ENCODE peak calls at places on chromosomes 4 and X, in ten cellular contexts. M is HCT116, G is Peyer's patch, X is lower lobe of right lung, F is psoas muscle, D is A549, T is fibroblast of lung, J is suprapubic skin, L is heart right ventricle, N is H9. I is an unnamed sample.

GRCh38 chrX:14529288-14529989 is at the start of gene GLRA2:
- DNase-seq in G (peak; percentile 50), F (no peak), N (peak; percentile 49), T (peak; percentile 24), J (no peak), M (no peak), X (no peak), L (no peak), D (peak; percentile 1), I (no peak)

GRCh38 chr4:4673070-4673469 is 131.2 kb upstream of the STX18 start:
- DNase-seq in F (no peak), T (peak; percentile 56), J (no peak), N (peak; percentile 97), G (peak; percentile 52), X (no peak), D (peak; percentile 86), M (peak; percentile 95), L (no peak), I (peak; percentile 31)

GRCh38 chr4:166280642-166281041 is 407.6 kb downstream of the TLL1 start:
- DNase-seq in X (no peak), J (no peak), N (no peak), T (no peak), M (no peak), L (no peak), G (no peak), D (no peak), F (no peak), I (no peak)

GRCh38 chr4:139559095-139559490 is 3.1 kb upstream of the SETD7 start:
- DNase-seq in N (no peak), X (no peak), D (no peak), F (no peak), L (no peak), T (no peak), M (no peak), G (no peak), J (no peak), I (no peak)

GRCh38 chr4:84920591-84920990 is 45.9 kb downstream of the WDFY3 start:
- DNase-seq in N (no peak), L (no peak), G (no peak), T (peak; percentile 88), F (no peak), M (no peak), D (no peak), J (no peak), X (no peak), I (no peak)

GRCh38 chr4:36041340-36041739 is 203.0 kb downstream of the ARAP2 start:
- DNase-seq in J (no peak), F (no peak), L (no peak), T (no peak), N (no peak), D (no peak), X (no peak), G (no peak), M (no peak), I (no peak)

GRCh38 chrX:150512426-150512825 is 56.0 kb upstream of the MTM1 start:
- DNase-seq in L (no peak), N (no peak), X (no peak), F (no peak), D (no peak), T (no peak), G (no peak), J (no peak), M (no peak), I (no peak)

GRCh38 chr4:153645183-153645582 is 38.9 kb upstream of the TLR2 start:
- DNase-seq in N (no peak), T (no peak), F (no peak), D (no peak), G (no peak), J (no peak), X (no peak), M (no peak), L (no peak), I (no peak)

GRCh38 chr4:174865418-174865985 is 36.5 kb upstream of the GLRA3 start:
- DNase-seq in M (no peak), G (no peak), D (no peak), F (no peak), T (no peak), X (no peak), L (no peak), N (no peak), J (no peak), I (no peak)

GRCh38 chrX:63661676-63662075 is 123.3 kb downstream of the ARHGEF9 start:
- DNase-seq in L (no peak), G (no peak), N (no peak), T (peak; percentile 10), D (no peak), F (no peak), J (no peak), X (no peak), M (no peak), I (no peak)

GRCh38 chrX:1392376-1393130 is 640 bp upstream of the SLC25A6 start:
- DNase-seq in F (no peak), X (no peak), M (no peak), N (peak; percentile 74), J (no peak), D (peak; percentile 83), L (peak; percentile 75), G (peak; percentile 74), T (peak; percentile 76), I (peak; percentile 62)

GRCh38 chr4:15040916-15041463 is 38.7 kb downstream of the CPEB2 start:
- DNase-seq in M (no peak), N (no peak), T (peak; percentile 32), G (no peak), J (no peak), X (no peak), D (no peak), F (no peak), L (no peak), I (no peak)

GRCh38 chr4:8348071-8348470 is 78.5 kb downstream of the HTRA3 start:
- DNase-seq in L (no peak), X (no peak), T (no peak), N (no peak), J (peak; percentile 77), M (no peak), G (peak; percentile 17), F (no peak), D (no peak), I (no peak)

GRCh38 chr4:45347056-45347455 is 620.7 kb upstream of the GNPDA2 start:
- DNase-seq in D (no peak), M (no peak), N (no peak), F (no peak), G (no peak), T (no peak), J (no peak), L (no peak), X (no peak), I (no peak)

GRCh38 chr4:135120190-135120589 is 918.6 kb upstream of the PABPC4L start:
- DNase-seq in L (no peak), T (peak; percentile 78), G (no peak), N (no peak), D (no peak), X (no peak), M (no peak), F (no peak), J (no peak), I (no peak)

GRCh38 chr4:143477487-143477886 is 36.0 kb upstream of the SMARCA5 start:
- DNase-seq in F (no peak), X (no peak), J (no peak), M (no peak), T (no peak), L (no peak), G (no peak), D (no peak), N (no peak), I (no peak)

GRCh38 chr4:83599183-83599582 is 63.3 kb downstream of the GPAT3 start:
- DNase-seq in G (no peak), L (no peak), M (peak; percentile 23), X (no peak), D (peak; percentile 46), F (no peak), N (no peak), T (peak; percentile 72), J (no peak), I (no peak)

GRCh38 chr4:74039065-74039763 is 725 bp upstream of the CXCL3 start:
- DNase-seq in J (no peak), L (no peak), T (peak; percentile 39), M (no peak), F (no peak), X (no peak), G (no peak), D (no peak), N (no peak), I (no peak)

GRCh38 chr4:6320663-6321062 is 51.0 kb downstream of the WFS1 start:
- DNase-seq in G (no peak), F (no peak), D (no peak), X (no peak), L (no peak), M (no peak), N (no peak), T (no peak), J (no peak), I (no peak)

GRCh38 chrX:46903458-46904242 is 8.6 kb upstream of the JADE3 start:
- DNase-seq in M (peak; percentile 52), G (peak; percentile 87), J (peak; percentile 78), L (peak; percentile 77), D (peak; percentile 83), T (peak; percentile 73), F (peak; percentile 75), X (peak; percentile 82), N (peak; percentile 86), I (peak; percentile 74)
- TF ChIP-seq CTCF in M (peak; percentile 60), G (peak; percentile 59), J (peak; percentile 51), L (peak; percentile 77), D (peak; percentile 90), T (peak; percentile 47), F (peak; percentile 48), X (peak; percentile 57), N (peak; percentile 66), I (peak; percentile 27)

GRCh38 chr4:118742050-118742449 is 56.9 kb downstream of the METTL14 start:
- DNase-seq in X (no peak), M (no peak), F (no peak), T (no peak), J (no peak), N (no peak), L (no peak), G (no peak), D (no peak), I (no peak)
- H3K4me1 ChIP-seq in X (peaks cover 7% of the 10 kb centered on the region), M (no peaks in the 10 kb centered on the region), F (peaks cover 27% of the 10 kb centered on the region), T (peaks cover 8% of the 10 kb centered on the region), J (peaks cover 20% of the 10 kb centered on the region), N (no peaks in the 10 kb centered on the region), L (peaks cover 30% of the 10 kb centered on the region), G (no peaks in the 10 kb centered on the region), D (no peaks in the 10 kb centered on the region), I (no peaks in the 10 kb centered on the region)

DNA sequence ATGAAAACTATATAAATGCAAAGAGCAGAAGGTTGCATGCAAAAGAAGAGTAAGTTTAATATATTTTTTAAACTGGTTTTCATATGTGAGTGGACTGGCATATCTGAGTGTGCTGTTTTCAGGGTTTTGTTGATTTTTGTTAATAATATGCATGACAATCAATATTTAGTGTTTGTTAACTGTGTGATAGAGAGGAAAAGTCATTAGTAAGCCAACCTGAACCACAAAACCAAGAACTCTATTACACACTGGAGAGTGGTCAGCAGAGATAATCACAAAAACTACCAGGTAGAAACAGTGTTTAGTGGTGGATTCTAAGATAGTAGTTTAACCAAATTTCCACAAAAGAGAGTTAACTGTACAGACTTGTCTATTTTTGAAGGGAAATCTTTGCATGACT is 396.9 kb downstream of the GASK1B start:
- DNase-seq in X (no peak), J (no peak), D (no peak), N (no peak), L (no peak), F (no peak), T (no peak), M (no peak), G (no peak), I (no peak)
- H3K9me3 ChIP-seq in X (no peaks in the 10 kb centered on the region), J (no peaks in the 10 kb centered on the region), D (no peaks in the 10 kb centered on the region), N (no peaks in the 10 kb centered on the region), L (no peaks in the 10 kb centered on the region), F (no peaks in the 10 kb centered on the region), T (no peaks in the 10 kb centered on the region), M (no peaks in the 10 kb centered on the region), G (no peaks in the 10 kb centered on the region), I (peaks cover 8% of the 10 kb centered on the region)

GRCh38 chrX:49761481-49761880 is 65.7 kb upstream of the PAGE1 start:
- DNase-seq in L (no peak), J (no peak), M (no peak), N (no peak), F (no peak), G (no peak), D (peak; percentile 11), X (no peak), T (peak; percentile 7), I (no peak)
- TF ChIP-seq CTCF in L (peak; percentile 51), J (peak; percentile 40), M (peak; percentile 42), N (peak; percentile 58), F (peak; percentile 44), G (peak; percentile 24), D (peak; percentile 34), X (peak; percentile 53), T (peak; percentile 57), I (peak; percentile 27)